ENCODE peak calls at places on chromosomes 5 and 9, in six cellular contexts. E, L, M, G, I and S are unnamed samples.

GRCh38 chr9:8613346-8613825 is 813.8 kb upstream of the DMAC1 start:
- DNase-seq in E (no peak), L (no peak), M (no peak), G (no peak), I (no peak), S (no peak)

GRCh38 chr9:133238851-133239532 is 29.9 kb upstream of the OBP2B start:
- DNase-seq in E (peak), L (peak), M (no peak), G (peak), I (peak), S (peak)

GRCh38 chr9:5846501-5846921 is 13.6 kb upstream of the ERMP1 start:
- DNase-seq in E (no peak), L (no peak), M (no peak), G (no peak), I (no peak), S (no peak)

GRCh38 chr5:159184858-159185381 is 24.4 kb downstream of the RNF145 start:
- DNase-seq in E (peak), L (no peak), M (no peak), G (no peak), I (no peak), S (no peak)

GRCh38 chr9:116471093-116471906 is 215.8 kb upstream of the TRIM32 start:
- DNase-seq in E (no peak), L (peak), M (no peak), G (no peak), I (no peak), S (no peak)

GRCh38 chr5:180340856-180341255 is 12.3 kb downstream of the GFPT2 start:
- DNase-seq in E (no peak), L (no peak), M (no peak), G (no peak), I (no peak), S (no peak)

GRCh38 chr5:122846051-122846567 is 696 bp downstream of the SNX24 start:
- DNase-seq in E (peak), L (peak), M (no peak), G (no peak), I (no peak), S (no peak)

GRCh38 chr5:32027717-32028321 is 146.3 kb downstream of the GOLPH3 start:
- DNase-seq in E (peak), L (peak), M (peak), G (no peak), I (no peak), S (peak)

GRCh38 chr5:157559301-157559700 is 16.3 kb downstream of the ADAM19 start:
- DNase-seq in E (no peak), L (no peak), M (no peak), G (no peak), I (no peak), S (no peak)

GRCh38 chr9:88143944-88144343 is 5.7 kb upstream of the SPATA31C2 start:
- DNase-seq in E (no peak), L (no peak), M (no peak), G (no peak), I (no peak), S (no peak)

GRCh38 chr9:78811562-78812276 is 514.8 kb downstream of the PSAT1 start:
- DNase-seq in E (no peak), L (no peak), M (no peak), G (no peak), I (no peak), S (no peak)

GRCh38 chr9:78363221-78363620 is 66.3 kb downstream of the PSAT1 start:
- DNase-seq in E (no peak), L (no peak), M (no peak), G (no peak), I (no peak), S (no peak)

GRCh38 chr9:93861736-93862358 is 93.3 kb downstream of the BARX1 start:
- DNase-seq in E (no peak), L (no peak), M (no peak), G (no peak), I (no peak), S (no peak)

GRCh38 chr9:89710689-89711088 is 105.9 kb downstream of the GADD45G start:
- DNase-seq in E (no peak), L (no peak), M (no peak), G (no peak), I (no peak), S (no peak)

GRCh38 chr9:95764920-95765319 is 110.6 kb upstream of the ERCC6L2 start:
- DNase-seq in E (no peak), L (no peak), M (no peak), G (no peak), I (no peak), S (no peak)

GRCh38 chr9:13181652-13182051 is 97.8 kb downstream of the MPDZ start:
- DNase-seq in E (no peak), L (no peak), M (no peak), G (no peak), I (no peak), S (no peak)

GRCh38 chr5:77133061-77133758 is 46.1 kb upstream of the ZBED3 start:
- DNase-seq in E (peak), L (peak), M (peak), G (no peak), I (no peak), S (peak)

GRCh38 chr5:154519375-154519774 is 41.3 kb upstream of the HAND1 start:
- DNase-seq in E (no peak), L (no peak), M (no peak), G (no peak), I (no peak), S (peak)

GRCh38 chr5:672329-673139 is 20.6 kb downstream of the TPPP start:
- DNase-seq in E (peak), L (peak), M (peak), G (peak), I (no peak), S (peak)

GRCh38 chr5:2124434-2124833 is 241.7 kb upstream of the IRX4 start:
- DNase-seq in E (no peak), L (no peak), M (no peak), G (no peak), I (no peak), S (no peak)

GRCh38 chr5:144275329-144275728 is 104.7 kb downstream of the KCTD16 start:
- DNase-seq in E (no peak), L (no peak), M (no peak), G (no peak), I (no peak), S (no peak)

GRCh38 chr9:5578018-5578697 is 50.7 kb upstream of the RIC1 start:
- DNase-seq in E (no peak), L (no peak), M (no peak), G (no peak), I (no peak), S (no peak)

GRCh38 chr5:90898330-90899013 is 339.9 kb downstream of the ADGRV1 start:
- DNase-seq in E (no peak), L (no peak), M (no peak), G (no peak), I (no peak), S (no peak)

GRCh38 chr5:36719266-36719665 is 112.9 kb downstream of the SLC1A3 start:
- DNase-seq in E (no peak), L (no peak), M (no peak), G (no peak), I (no peak), S (no peak)

GRCh38 chr5:147567917-147568598 is 58.2 kb upstream of the DPYSL3 start:
- DNase-seq in E (peak), L (no peak), M (no peak), G (no peak), I (no peak), S (no peak)

GRCh38 chr9:134219721-134220060 is 55.3 kb upstream of the RNU6ATAC start:
- DNase-seq in E (no peak), L (no peak), M (no peak), G (no peak), I (no peak), S (peak)

GRCh38 chr5:131634666-131634995 is 398 bp downstream of the RAPGEF6 start:
- DNase-seq in E (peak), L (no peak), M (peak), G (peak), I (no peak), S (peak)

GRCh38 chr9:99350461-99350860 is 128.4 kb downstream of the SEC61B start:
- DNase-seq in E (no peak), L (no peak), M (no peak), G (no peak), I (no peak), S (no peak)

GRCh38 chr9:107228648-107229047 is 54.4 kb upstream of the RAD23B start:
- DNase-seq in E (no peak), L (no peak), M (no peak), G (no peak), I (no peak), S (no peak)

GRCh38 chr5:71865202-71865601 is 146.1 kb downstream of the CARTPT start:
- DNase-seq in E (no peak), L (no peak), M (peak), G (no peak), I (no peak), S (no peak)

GRCh38 chr5:180126716-180127681 is 55.4 kb upstream of the RNF130 start:
- DNase-seq in E (no peak), L (peak), M (no peak), G (peak), I (peak), S (peak)

GRCh38 chr9:96663506-96664120 is 8.5 kb upstream of the PRXL2C start:
- DNase-seq in E (no peak), L (no peak), M (no peak), G (no peak), I (no peak), S (no peak)

GRCh38 chr5:111582962-111583669 is 70.8 kb upstream of the STARD4 start:
- DNase-seq in E (no peak), L (no peak), M (no peak), G (no peak), I (no peak), S (no peak)

GRCh38 chr5:169300468-169301385 is at the start of gene SLIT3:
- DNase-seq in E (peak), L (no peak), M (no peak), G (no peak), I (no peak), S (peak)

GRCh38 chr9:87849144-87849741 is 33.4 kb upstream of the SPATA31E1 start:
- DNase-seq in E (no peak), L (no peak), M (no peak), G (no peak), I (no peak), S (no peak)

GRCh38 chr5:180704362-180704761 is 35.5 kb downstream of the OR2Y1 start:
- DNase-seq in E (no peak), L (no peak), M (no peak), G (no peak), I (no peak), S (peak)

GRCh38 chr9:115200711-115201505 is 83.0 kb upstream of the TNC start:
- DNase-seq in E (no peak), L (no peak), M (no peak), G (no peak), I (no peak), S (no peak)

GRCh38 chr5:2148312-2149195 is 265.8 kb upstream of the IRX4 start:
- DNase-seq in E (no peak), L (no peak), M (no peak), G (no peak), I (no peak), S (no peak)